ENCODE peak calls at places on chromosomes 16 and 17, in ten cellular contexts. One of them, this sample, is unnamed.

GRCh38 chr17:74444406-74444805 is 12.5 kb downstream of the GPRC5C start:
- DNase-seq in fibroblast of mammary gland: peak
- DNase-seq in prostate gland: no peak
- DNase-seq in tibial artery: peak
- DNase-seq in heart left ventricle: peak
- DNase-seq in GM12891: no peak
- DNase-seq in neuronal stem cell: no peak
- DNase-seq in skeletal muscle cell: no peak
- DNase-seq in testis: peak
- DNase-seq in stimulated activated naive CD4-positive, alpha-beta T cell: no peak
- DNase-seq in this sample: peak

GRCh38 chr17:59652119-59652518 is 32.4 kb downstream of the CLTC start:
- DNase-seq in fibroblast of mammary gland: peak
- DNase-seq in prostate gland: no peak
- DNase-seq in tibial artery: no peak
- DNase-seq in heart left ventricle: no peak
- DNase-seq in GM12891: no peak
- DNase-seq in neuronal stem cell: no peak
- DNase-seq in skeletal muscle cell: peak
- DNase-seq in testis: no peak
- DNase-seq in stimulated activated naive CD4-positive, alpha-beta T cell: no peak
- DNase-seq in this sample: no peak

GRCh38 chr16:57823836-57824235 is 21.5 kb upstream of the KIFC3 start:
- DNase-seq in fibroblast of mammary gland: no peak
- DNase-seq in prostate gland: no peak
- DNase-seq in tibial artery: no peak
- DNase-seq in heart left ventricle: peak
- DNase-seq in GM12891: no peak
- DNase-seq in neuronal stem cell: no peak
- DNase-seq in skeletal muscle cell: no peak
- DNase-seq in testis: no peak
- DNase-seq in stimulated activated naive CD4-positive, alpha-beta T cell: no peak
- DNase-seq in this sample: no peak

GRCh38 chr16:17476414-17477259 is 5.9 kb upstream of the XYLT1 start:
- DNase-seq in fibroblast of mammary gland: peak
- DNase-seq in prostate gland: peak
- DNase-seq in tibial artery: no peak
- DNase-seq in heart left ventricle: no peak
- DNase-seq in GM12891: no peak
- DNase-seq in neuronal stem cell: no peak
- DNase-seq in skeletal muscle cell: no peak
- DNase-seq in testis: peak
- DNase-seq in stimulated activated naive CD4-positive, alpha-beta T cell: no peak
- DNase-seq in this sample: no peak

GRCh38 chr17:4155980-4156620 is 13.1 kb downstream of the CYB5D2 start:
- DNase-seq in fibroblast of mammary gland: no peak
- DNase-seq in prostate gland: no peak
- DNase-seq in tibial artery: no peak
- DNase-seq in heart left ventricle: no peak
- DNase-seq in GM12891: no peak
- DNase-seq in neuronal stem cell: no peak
- DNase-seq in skeletal muscle cell: no peak
- DNase-seq in testis: no peak
- DNase-seq in stimulated activated naive CD4-positive, alpha-beta T cell: no peak
- DNase-seq in this sample: no peak

GRCh38 chr16:12016166-12016947 is 39.8 kb downstream of the SNX29 start:
- DNase-seq in fibroblast of mammary gland: peak
- DNase-seq in prostate gland: no peak
- DNase-seq in tibial artery: no peak
- DNase-seq in heart left ventricle: no peak
- DNase-seq in GM12891: no peak
- DNase-seq in neuronal stem cell: no peak
- DNase-seq in skeletal muscle cell: no peak
- DNase-seq in testis: no peak
- DNase-seq in stimulated activated naive CD4-positive, alpha-beta T cell: no peak
- DNase-seq in this sample: no peak

GRCh38 chr16:9380221-9380620 is 288.8 kb downstream of the HAPSTR1 start:
- DNase-seq in fibroblast of mammary gland: no peak
- DNase-seq in prostate gland: no peak
- DNase-seq in tibial artery: no peak
- DNase-seq in heart left ventricle: no peak
- DNase-seq in GM12891: no peak
- DNase-seq in neuronal stem cell: no peak
- DNase-seq in skeletal muscle cell: no peak
- DNase-seq in testis: no peak
- DNase-seq in stimulated activated naive CD4-positive, alpha-beta T cell: no peak
- DNase-seq in this sample: no peak

GRCh38 chr16:25148568-25149215 is 37.1 kb downstream of the LCMT1 start:
- DNase-seq in fibroblast of mammary gland: no peak
- DNase-seq in prostate gland: no peak
- DNase-seq in tibial artery: no peak
- DNase-seq in heart left ventricle: no peak
- DNase-seq in GM12891: no peak
- DNase-seq in neuronal stem cell: no peak
- DNase-seq in skeletal muscle cell: no peak
- DNase-seq in testis: no peak
- DNase-seq in stimulated activated naive CD4-positive, alpha-beta T cell: no peak
- DNase-seq in this sample: no peak

This sample was measured in ovary.